ENCODE peak calls at places on chromosomes 3 and 15, in seven cellular contexts. Z is EH, E is right cardiac atrium, I is GM12878, B is AG09309, U is PC-3, Y is cardiac fibroblast. P is an unnamed sample.

GRCh38 chr3:77535116-77535515 is 495.2 kb downstream of the ROBO2 start:
- DNase-seq in Z (no peak), E (no peak), I (no peak), B (no peak), U (no peak), Y (no peak), P (no peak)

GRCh38 chr3:159765025-159765859 is 223.4 kb upstream of the IL12A start:
- DNase-seq in Z (peak), E (peak), I (no peak), B (peak), U (peak), Y (peak), P (peak)

GRCh38 chr3:27533718-27534578 is 49.8 kb upstream of the SLC4A7 start:
- DNase-seq in Z (peak), E (peak), I (peak), B (peak), U (peak), Y (peak), P (peak)

GRCh38 chr3:100563652-100564215 is 45.7 kb upstream of the ADGRG7 start:
- DNase-seq in Z (no peak), E (no peak), I (no peak), B (no peak), U (no peak), Y (no peak), P (no peak)

GRCh38 chr3:62665627-62666433 is 209.4 kb downstream of the CADPS start:
- DNase-seq in Z (peak), E (peak), I (peak), B (peak), U (peak), Y (peak), P (peak)

GRCh38 chr3:179927191-179927590 is 109.5 kb downstream of the PEX5L start:
- DNase-seq in Z (no peak), E (no peak), I (no peak), B (no peak), U (no peak), Y (no peak), P (no peak)

GRCh38 chr3:64815195-64815627 is 127.4 kb upstream of the ADAMTS9 start:
- DNase-seq in Z (no peak), E (no peak), I (no peak), B (no peak), U (no peak), Y (peak), P (no peak)

GRCh38 chr3:26102376-26103110 is 312.7 kb downstream of the OXSM start:
- DNase-seq in Z (no peak), E (no peak), I (no peak), B (no peak), U (no peak), Y (no peak), P (no peak)

GRCh38 chr3:170614214-170614966 is 28.5 kb upstream of the SLC7A14 start:
- DNase-seq in Z (peak), E (peak), I (no peak), B (peak), U (peak), Y (peak), P (no peak)

GRCh38 chr3:106083854-106084253 is 215.0 kb upstream of the CBLB start:
- DNase-seq in Z (no peak), E (no peak), I (no peak), B (no peak), U (no peak), Y (no peak), P (no peak)

GRCh38 chr15:83270176-83270575 is 14.3 kb downstream of the BNC1 start:
- DNase-seq in Z (no peak), E (no peak), I (no peak), B (no peak), U (no peak), Y (no peak), P (no peak)

GRCh38 chr15:41827290-41827879 is 507 bp upstream of the JMJD7 start:
- DNase-seq in Z (no peak), E (no peak), I (no peak), B (no peak), U (no peak), Y (no peak), P (no peak)

GRCh38 chr15:63909819-63910437 is 76.2 kb upstream of the HERC1 start:
- DNase-seq in Z (peak), E (no peak), I (no peak), B (peak), U (no peak), Y (peak), P (no peak)